ENCODE peak calls at places on chromosome 9, in four cellular contexts. One of them, this sample, is unnamed.

GRCh38 chr9:136484153-136485048 is 1.6 kb upstream of the SEC16A start:
- DNase-seq in CD8-positive, alpha-beta memory T cell: no peak
- DNase-seq in H9: no peak
- DNase-seq in mammary epithelial cell: peak; percentile 72
- DNase-seq in this sample: no peak

GRCh38 chr9:82161876-82162275 is 173.3 kb downstream of the SPATA31D1 start:
- DNase-seq in H9: no peak
- DNase-seq in mammary epithelial cell: no peak
- DNase-seq in CD8-positive, alpha-beta memory T cell: no peak
- DNase-seq in this sample: no peak

GRCh38 chr9:114852050-114852594 is 46.3 kb upstream of the TNFSF15 start:
- DNase-seq in H9: no peak
- DNase-seq in CD8-positive, alpha-beta memory T cell: no peak
- DNase-seq in mammary epithelial cell: peak; percentile 13
- DNase-seq in this sample: peak; percentile 74

GRCh38 chr9:85014292-85014691 is 344.8 kb downstream of the NTRK2 start:
- DNase-seq in mammary epithelial cell: no peak
- DNase-seq in CD8-positive, alpha-beta memory T cell: no peak
- DNase-seq in H9: no peak
- DNase-seq in this sample: no peak

GRCh38 chr9:130527651-130528310 is 51.6 kb upstream of the FUBP3 start:
- DNase-seq in CD8-positive, alpha-beta memory T cell: no peak
- DNase-seq in mammary epithelial cell: no peak
- DNase-seq in H9: no peak
- DNase-seq in this sample: no peak

GRCh38 chr9:78407636-78408312 is 110.8 kb downstream of the PSAT1 start:
- DNase-seq in mammary epithelial cell: no peak
- DNase-seq in CD8-positive, alpha-beta memory T cell: no peak
- DNase-seq in H9: no peak
- DNase-seq in this sample: no peak

GRCh38 chr9:129058965-129059795 is 21.7 kb upstream of the DOLPP1 start:
- DNase-seq in CD8-positive, alpha-beta memory T cell: no peak
- DNase-seq in H9: no peak
- DNase-seq in mammary epithelial cell: no peak
- DNase-seq in this sample: peak; percentile 24

GRCh38 chr9:89464991-89465390 is 32.9 kb downstream of the SEMA4D start:
- DNase-seq in H9: no peak
- DNase-seq in mammary epithelial cell: no peak
- DNase-seq in CD8-positive, alpha-beta memory T cell: no peak
- DNase-seq in this sample: no peak

GRCh38 chr9:74783408-74783807 is 104.3 kb downstream of the TRPM6 start:
- DNase-seq in mammary epithelial cell: peak; percentile 58
- DNase-seq in H9: no peak
- DNase-seq in CD8-positive, alpha-beta memory T cell: no peak
- DNase-seq in this sample: peak; percentile 70

GRCh38 chr9:26975728-26976707 is 19.8 kb downstream of the IFT74 start:
- DNase-seq in mammary epithelial cell: peak; percentile 22
- DNase-seq in CD8-positive, alpha-beta memory T cell: no peak
- DNase-seq in H9: peak; percentile 89
- DNase-seq in this sample: peak; percentile 51

GRCh38 chr9:18542837-18543405 is 69.0 kb downstream of the ADAMTSL1 start:
- DNase-seq in mammary epithelial cell: peak; percentile 32
- DNase-seq in H9: no peak
- DNase-seq in CD8-positive, alpha-beta memory T cell: no peak
- DNase-seq in this sample: peak; percentile 84

GRCh38 chr9:127754099-127754760 is 19.1 kb upstream of the TOR2A start:
- DNase-seq in mammary epithelial cell: no peak
- DNase-seq in H9: peak; percentile 78
- DNase-seq in CD8-positive, alpha-beta memory T cell: no peak
- DNase-seq in this sample: no peak

GRCh38 chr9:35636135-35636876 is 14.4 kb downstream of the SIT1 start:
- DNase-seq in mammary epithelial cell: no peak
- DNase-seq in H9: no peak
- DNase-seq in CD8-positive, alpha-beta memory T cell: no peak
- DNase-seq in this sample: no peak

GRCh38 chr9:130008577-130008976 is 34.4 kb downstream of the FNBP1 start:
- DNase-seq in mammary epithelial cell: no peak
- DNase-seq in H9: no peak
- DNase-seq in CD8-positive, alpha-beta memory T cell: no peak
- DNase-seq in this sample: no peak

GRCh38 chr9:23447166-23447565 is 378.9 kb downstream of the ELAVL2 start:
- DNase-seq in H9: peak; percentile 35
- DNase-seq in mammary epithelial cell: no peak
- DNase-seq in CD8-positive, alpha-beta memory T cell: no peak
- DNase-seq in this sample: no peak

GRCh38 chr9:114484854-114485443 is 20.3 kb downstream of the WHRN start:
- DNase-seq in mammary epithelial cell: peak; percentile 90
- DNase-seq in H9: no peak
- DNase-seq in CD8-positive, alpha-beta memory T cell: peak; percentile 39
- DNase-seq in this sample: peak; percentile 82

GRCh38 chr9:99868845-99869244 is 37.6 kb upstream of the STX17 start:
- DNase-seq in mammary epithelial cell: no peak
- DNase-seq in H9: no peak
- DNase-seq in CD8-positive, alpha-beta memory T cell: no peak
- DNase-seq in this sample: no peak

GRCh38 chr9:110160685-110161084 is 47.3 kb downstream of the C9orf152 start:
- DNase-seq in H9: no peak
- DNase-seq in mammary epithelial cell: no peak
- DNase-seq in CD8-positive, alpha-beta memory T cell: no peak
- DNase-seq in this sample: no peak

GRCh38 chr9:115211413-115212204 is 93.7 kb upstream of the TNC start:
- DNase-seq in CD8-positive, alpha-beta memory T cell: no peak
- DNase-seq in mammary epithelial cell: no peak
- DNase-seq in H9: no peak
- DNase-seq in this sample: peak; percentile 95

GRCh38 chr9:122374885-122375420 is 4.1 kb downstream of the PTGS1 start:
- DNase-seq in CD8-positive, alpha-beta memory T cell: no peak
- DNase-seq in H9: peak; percentile 67
- DNase-seq in mammary epithelial cell: no peak
- DNase-seq in this sample: peak; percentile 61

GRCh38 chr9:80797841-80798688 is 891.3 kb downstream of the TLE1 start:
- DNase-seq in H9: no peak
- DNase-seq in mammary epithelial cell: no peak
- DNase-seq in CD8-positive, alpha-beta memory T cell: no peak
- DNase-seq in this sample: peak; percentile 54

GRCh38 chr9:93084471-93084881 is 11.5 kb upstream of the CARD19 start:
- DNase-seq in mammary epithelial cell: no peak
- DNase-seq in H9: no peak
- DNase-seq in CD8-positive, alpha-beta memory T cell: no peak
- DNase-seq in this sample: no peak

GRCh38 chr9:137270929-137271695 is 6.4 kb upstream of the TOR4A start:
- DNase-seq in mammary epithelial cell: no peak
- DNase-seq in H9: peak; percentile 29
- DNase-seq in CD8-positive, alpha-beta memory T cell: peak; percentile 24
- DNase-seq in this sample: no peak

GRCh38 chr9:71249729-71250317 is 128.4 kb upstream of the TRPM3 start:
- DNase-seq in H9: no peak
- DNase-seq in mammary epithelial cell: peak; percentile 53
- DNase-seq in CD8-positive, alpha-beta memory T cell: no peak
- DNase-seq in this sample: peak; percentile 75

GRCh38 chr9:6383551-6384225 is 29.3 kb upstream of the UHRF2 start:
- DNase-seq in H9: no peak
- DNase-seq in mammary epithelial cell: peak; percentile 32
- DNase-seq in CD8-positive, alpha-beta memory T cell: no peak
- DNase-seq in this sample: peak; percentile 72

GRCh38 chr9:2722715-2723114 is 5.4 kb downstream of the KCNV2 start:
- DNase-seq in CD8-positive, alpha-beta memory T cell: no peak
- DNase-seq in mammary epithelial cell: peak; percentile 88
- DNase-seq in H9: peak; percentile 40
- DNase-seq in this sample: peak; percentile 18

GRCh38 chr9:94867281-94867841 is 140.9 kb downstream of the AOPEP start:
- DNase-seq in CD8-positive, alpha-beta memory T cell: no peak
- DNase-seq in H9: no peak
- DNase-seq in mammary epithelial cell: peak; percentile 77
- DNase-seq in this sample: peak; percentile 97

GRCh38 chr9:68541568-68541967 is 885 bp upstream of the TMEM252 start:
- DNase-seq in CD8-positive, alpha-beta memory T cell: no peak
- DNase-seq in mammary epithelial cell: no peak
- DNase-seq in H9: no peak
- DNase-seq in this sample: no peak

GRCh38 chr9:20312732-20313131 is 309.6 kb downstream of the MLLT3 start:
- DNase-seq in H9: no peak
- DNase-seq in CD8-positive, alpha-beta memory T cell: no peak
- DNase-seq in mammary epithelial cell: peak; percentile 66
- DNase-seq in this sample: peak; percentile 43

GRCh38 chr9:89555426-89556375 is 49.1 kb upstream of the GADD45G start:
- DNase-seq in CD8-positive, alpha-beta memory T cell: no peak
- DNase-seq in mammary epithelial cell: no peak
- DNase-seq in H9: no peak
- DNase-seq in this sample: no peak

GRCh38 chr9:79955300-79955699 is 383.5 kb downstream of the TLE4 start:
- DNase-seq in mammary epithelial cell: no peak
- DNase-seq in CD8-positive, alpha-beta memory T cell: no peak
- DNase-seq in H9: no peak
- DNase-seq in this sample: no peak

GRCh38 chr9:7073679-7074078 is 315.9 kb downstream of the KDM4C start:
- DNase-seq in CD8-positive, alpha-beta memory T cell: no peak
- DNase-seq in mammary epithelial cell: no peak
- DNase-seq in H9: no peak
- DNase-seq in this sample: no peak

GRCh38 chr9:114898741-114899140 is 31.6 kb downstream of the TNFSF8 start:
- DNase-seq in CD8-positive, alpha-beta memory T cell: peak; percentile 88
- DNase-seq in mammary epithelial cell: no peak
- DNase-seq in H9: no peak
- DNase-seq in this sample: no peak

GRCh38 chr9:103245369-103245768 is 250.2 kb downstream of the CYLC2 start:
- DNase-seq in CD8-positive, alpha-beta memory T cell: no peak
- DNase-seq in H9: no peak
- DNase-seq in mammary epithelial cell: no peak
- DNase-seq in this sample: no peak

GRCh38 chr9:113650207-113651131 is 186.9 kb downstream of the RGS3 start:
- DNase-seq in CD8-positive, alpha-beta memory T cell: no peak
- DNase-seq in H9: peak; percentile 59
- DNase-seq in mammary epithelial cell: peak; percentile 20
- DNase-seq in this sample: peak; percentile 78

GRCh38 chr9:132947751-132948150 is 3.3 kb upstream of the TSC1 start:
- DNase-seq in mammary epithelial cell: no peak
- DNase-seq in H9: no peak
- DNase-seq in CD8-positive, alpha-beta memory T cell: no peak
- DNase-seq in this sample: no peak

GRCh38 chr9:116546711-116547581 is 140.2 kb upstream of the TRIM32 start:
- DNase-seq in mammary epithelial cell: peak; percentile 43
- DNase-seq in H9: no peak
- DNase-seq in CD8-positive, alpha-beta memory T cell: no peak
- DNase-seq in this sample: peak; percentile 48
- H3K4me1 ChIP-seq in mammary epithelial cell: peaks cover 23% of the 10 kb centered on the region
- H3K4me1 ChIP-seq in H9: peaks cover 2% of the 10 kb centered on the region
- H3K4me1 ChIP-seq in CD8-positive, alpha-beta memory T cell: no peaks in the 10 kb centered on the region
- H3K4me1 ChIP-seq in this sample: peaks cover 50% of the 10 kb centered on the region

GRCh38 chr9:37202091-37202490 is 81.7 kb downstream of the ZCCHC7 start:
- DNase-seq in H9: no peak
- DNase-seq in CD8-positive, alpha-beta memory T cell: no peak
- DNase-seq in mammary epithelial cell: no peak
- DNase-seq in this sample: no peak
- H3K4me1 ChIP-seq in H9: peaks cover 9% of the 10 kb centered on the region
- H3K4me1 ChIP-seq in CD8-positive, alpha-beta memory T cell: peaks cover 14% of the 10 kb centered on the region
- H3K4me1 ChIP-seq in mammary epithelial cell: peaks cover 24% of the 10 kb centered on the region
- H3K4me1 ChIP-seq in this sample: peaks cover 4% of the 10 kb centered on the region

GRCh38 chr9:125654121-125654520 is 52.9 kb downstream of the MAPKAP1 start:
- DNase-seq in H9: no peak
- DNase-seq in mammary epithelial cell: no peak
- DNase-seq in CD8-positive, alpha-beta memory T cell: no peak
- DNase-seq in this sample: no peak

GRCh38 chr9:125655074-125655633 is 51.9 kb downstream of the MAPKAP1 start:
- DNase-seq in H9: no peak
- DNase-seq in CD8-positive, alpha-beta memory T cell: no peak
- DNase-seq in mammary epithelial cell: no peak
- DNase-seq in this sample: no peak

GRCh38 chr9:125651907-125652306 is 55.1 kb downstream of the MAPKAP1 start:
- DNase-seq in H9: no peak
- DNase-seq in CD8-positive, alpha-beta memory T cell: no peak
- DNase-seq in mammary epithelial cell: no peak
- DNase-seq in this sample: no peak

GRCh38 chr9:125650271-125650737 is 56.7 kb downstream of the MAPKAP1 start:
- DNase-seq in mammary epithelial cell: peak; percentile 86
- DNase-seq in CD8-positive, alpha-beta memory T cell: no peak
- DNase-seq in H9: no peak
- DNase-seq in this sample: peak; percentile 44

GRCh38 chr9:125652771-125653170 is 54.2 kb downstream of the MAPKAP1 start:
- DNase-seq in H9: no peak
- DNase-seq in CD8-positive, alpha-beta memory T cell: no peak
- DNase-seq in mammary epithelial cell: no peak
- DNase-seq in this sample: no peak
- H3K4me1 ChIP-seq in H9: peaks cover 27% of the 10 kb centered on the region
- H3K4me1 ChIP-seq in CD8-positive, alpha-beta memory T cell: peaks cover 8% of the 10 kb centered on the region
- H3K4me1 ChIP-seq in mammary epithelial cell: peaks cover 29% of the 10 kb centered on the region
- H3K4me1 ChIP-seq in this sample: peaks cover 9% of the 10 kb centered on the region

GRCh38 chr9:4662108-4662988 is at the start of gene PLPP6:
- DNase-seq in H9: peak; percentile 95
- DNase-seq in mammary epithelial cell: peak; percentile 95
- DNase-seq in CD8-positive, alpha-beta memory T cell: peak; percentile 75
- DNase-seq in this sample: peak; percentile 80
- H3K4me1 ChIP-seq in H9: peaks cover 11% of the 10 kb centered on the region
- H3K4me1 ChIP-seq in mammary epithelial cell: peaks cover 49% of the 10 kb centered on the region
- H3K4me1 ChIP-seq in CD8-positive, alpha-beta memory T cell: peaks cover 44% of the 10 kb centered on the region
- H3K4me1 ChIP-seq in this sample: peaks cover 13% of the 10 kb centered on the region

DNA sequence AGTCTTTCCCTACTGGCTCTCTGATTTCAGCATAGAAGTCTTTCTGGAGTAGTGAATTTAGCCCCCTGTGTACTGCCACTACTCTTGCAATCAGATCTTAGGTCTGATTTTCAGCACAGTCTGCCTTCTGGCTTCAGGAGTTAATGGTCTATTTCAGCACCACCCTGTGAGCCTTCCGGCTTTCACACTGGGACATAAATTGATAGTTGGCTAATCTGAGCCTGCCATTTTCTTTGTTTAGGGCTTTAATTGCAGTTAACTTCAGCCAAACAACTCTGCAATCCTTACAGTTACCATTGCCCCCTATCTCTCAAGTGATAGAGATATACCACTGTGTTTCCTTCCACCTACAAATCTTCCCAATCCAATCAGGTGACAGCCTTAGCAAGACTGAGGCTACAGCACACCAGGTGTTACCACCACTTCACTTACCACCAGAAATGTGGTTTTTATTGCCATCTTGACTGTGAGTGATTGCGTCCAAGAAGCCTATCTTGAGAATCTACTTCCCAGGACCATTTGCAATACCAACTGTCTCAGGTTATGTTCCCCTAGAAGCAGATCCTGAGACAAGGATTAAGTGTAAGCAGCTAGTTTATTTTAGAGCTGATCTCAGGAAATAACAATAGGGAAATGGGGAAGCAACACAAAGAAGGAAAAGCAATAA is 51.9 kb upstream of the NEK6 start:
- DNase-seq in mammary epithelial cell: no peak
- DNase-seq in CD8-positive, alpha-beta memory T cell: no peak
- DNase-seq in H9: no peak
- DNase-seq in this sample: no peak
- H3K4me1 ChIP-seq in mammary epithelial cell: no peaks in the 10 kb centered on the region
- H3K4me1 ChIP-seq in CD8-positive, alpha-beta memory T cell: peaks cover 27% of the 10 kb centered on the region
- H3K4me1 ChIP-seq in H9: no peaks in the 10 kb centered on the region
- H3K4me1 ChIP-seq in this sample: no peaks in the 10 kb centered on the region

GRCh38 chr9:86546712-86547111 is 192.5 kb upstream of the TUT7 start:
- DNase-seq in CD8-positive, alpha-beta memory T cell: no peak
- DNase-seq in H9: no peak
- DNase-seq in mammary epithelial cell: no peak
- DNase-seq in this sample: peak; percentile 11
- H3K4me1 ChIP-seq in CD8-positive, alpha-beta memory T cell: no peaks in the 10 kb centered on the region
- H3K4me1 ChIP-seq in H9: peaks cover 12% of the 10 kb centered on the region
- H3K4me1 ChIP-seq in mammary epithelial cell: no peaks in the 10 kb centered on the region
- H3K4me1 ChIP-seq in this sample: no peaks in the 10 kb centered on the region

This sample was measured in fibroblast of lung.